ENCODE peak calls at places on chromosome 21, in four cellular contexts. Y is substantia nigra, N is astrocyte of the hippocampus, F is astrocyte of the cerebellum. U is an unnamed sample.

GRCh38 chr21:33367309-33367973 is 35.8 kb upstream of the IFNGR2 start:
- DNase-seq in Y (no peak), N (no peak), F (no peak), U (no peak)

GRCh38 chr21:46056450-46056903 is 41.4 kb upstream of the COL6A2 start:
- DNase-seq in Y (no peak), N (peak; percentile 88), F (peak; percentile 81), U (peak; percentile 97)

GRCh38 chr21:31509108-31510017 is 150.1 kb upstream of the SOD1 start:
- DNase-seq in Y (no peak), N (peak; percentile 55), F (no peak), U (no peak)

GRCh38 chr21:34644815-34645214 is 24.0 kb upstream of the CLIC6 start:
- DNase-seq in Y (no peak), N (peak; percentile 16), F (no peak), U (no peak)

GRCh38 chr21:38954450-38955059 is 148.8 kb downstream of the ETS2 start:
- DNase-seq in Y (no peak), N (no peak), F (no peak), U (no peak)

GRCh38 chr21:44301961-44302406 is 2.1 kb downstream of the PFKL start:
- DNase-seq in Y (no peak), N (no peak), F (no peak), U (no peak)

GRCh38 chr21:45544449-45545235 is 2.4 kb upstream of the SLC19A1 start:
- DNase-seq in Y (no peak), N (no peak), F (no peak), U (no peak)

GRCh38 chr21:34704119-34704518 is 35.3 kb downstream of the CLIC6 start:
- DNase-seq in Y (no peak), N (peak; percentile 77), F (peak; percentile 8), U (peak; percentile 22)

GRCh38 chr21:45507888-45508508 is 34.2 kb downstream of the SLC19A1 start:
- DNase-seq in Y (no peak), N (no peak), F (no peak), U (no peak)

GRCh38 chr21:46392921-46393320 is 65.8 kb upstream of the DIP2A start:
- DNase-seq in Y (no peak), N (no peak), F (no peak), U (peak; percentile 84)

GRCh38 chr21:39527664-39528381 is 76.1 kb downstream of the SH3BGR start:
- DNase-seq in Y (no peak), N (peak; percentile 10), F (no peak), U (no peak)

GRCh38 chr21:42656872-42657271 is 3.5 kb downstream of the PDE9A start:
- DNase-seq in Y (no peak), N (no peak), F (no peak), U (no peak)

GRCh38 chr21:36093512-36093911 is 23.7 kb downstream of the CBR1 start:
- DNase-seq in Y (no peak), N (no peak), F (no peak), U (no peak)